ENCODE peak calls at places on chromosomes 5 and 9, in six cellular contexts. V is hepatocyte; O is adrenal gland; W is hepatic stellate cell; Y is naive thymus-derived CD8-positive, alpha-beta T cell; T is C1 segment of cervical spinal cord. F is an unnamed sample.

GRCh38 chr5:133952729-133953567 is 15.5 kb downstream of the C5orf15 start:
- DNase-seq in V (no peak), O (peak; percentile 75), W (peak; percentile 78), Y (no peak), T (no peak), F (no peak)

GRCh38 chr5:112986224-112986623 is 9.6 kb downstream of the DCP2 start:
- DNase-seq in O (no peak), T (no peak), W (no peak), V (no peak), Y (no peak), F (no peak)

GRCh38 chr5:140220698-140221064 is 45.7 kb downstream of the CYSTM1 start:
- DNase-seq in Y (no peak), W (no peak), O (peak; percentile 47), T (no peak), V (no peak), F (no peak)

GRCh38 chr9:108056083-108056804 is 566.7 kb upstream of the KLF4 start:
- DNase-seq in W (no peak), O (no peak), Y (no peak), V (no peak), T (no peak), F (peak; percentile 19)

GRCh38 chr5:139551490-139551889 is 9.6 kb upstream of the UBE2D2 start:
- DNase-seq in W (no peak), O (no peak), Y (no peak), T (no peak), V (no peak), F (no peak)

GRCh38 chr5:62780888-62781287 is 202.3 kb downstream of the LRRC70 start:
- DNase-seq in W (no peak), O (no peak), V (no peak), T (no peak), Y (no peak), F (no peak)

GRCh38 chr9:88799706-88800682 is 191.3 kb upstream of the S1PR3 start:
- DNase-seq in O (no peak), V (no peak), T (no peak), W (no peak), Y (no peak), F (no peak)

GRCh38 chr9:4038182-4038723 is 261.6 kb downstream of the GLIS3 start:
- DNase-seq in W (no peak), T (no peak), O (no peak), Y (no peak), V (peak; percentile 25), F (peak; percentile 75)

GRCh38 chr9:82488702-82489578 is 500.4 kb downstream of the SPATA31D1 start:
- DNase-seq in W (no peak), O (no peak), V (peak; percentile 41), Y (no peak), T (no peak), F (peak; percentile 93)

GRCh38 chr5:9604416-9604815 is 25.7 kb downstream of the TAS2R1 start:
- DNase-seq in T (no peak), V (no peak), Y (no peak), O (no peak), W (no peak), F (no peak)

GRCh38 chr5:54440456-54440893 is 15.0 kb upstream of the HSPB3 start:
- DNase-seq in O (no peak), W (no peak), T (no peak), Y (peak; percentile 39), V (no peak), F (no peak)

GRCh38 chr9:98575379-98576346 is 133.1 kb downstream of the GABBR2 start:
- DNase-seq in Y (no peak), T (no peak), W (peak; percentile 55), O (no peak), V (no peak), F (peak; percentile 22)

GRCh38 chr5:43301653-43302091 is 11.5 kb downstream of the HMGCS1 start:
- DNase-seq in Y (no peak), W (no peak), O (no peak), T (no peak), V (no peak), F (no peak)

GRCh38 chr9:121651295-121652036 is at the start of gene DAB2IP:
- DNase-seq in W (peak; percentile 38), T (no peak), V (peak; percentile 90), Y (no peak), O (peak; percentile 60), F (peak; percentile 94)

GRCh38 chr5:139407517-139407916 is 3.6 kb upstream of the SPATA24 start:
- DNase-seq in Y (no peak), O (no peak), T (no peak), W (no peak), V (no peak), F (peak; percentile 93)

GRCh38 chr5:11873587-11873986 is 30.7 kb downstream of the CTNND2 start:
- DNase-seq in W (no peak), Y (no peak), T (no peak), O (no peak), V (no peak), F (no peak)

GRCh38 chr9:96169488-96169887 is 132.5 kb downstream of the HSD17B3 start:
- DNase-seq in T (no peak), O (peak; percentile 27), Y (no peak), W (peak; percentile 42), V (peak; percentile 84), F (peak; percentile 69)

GRCh38 chr9:93952784-93953491 is 2.2 kb downstream of the BARX1 start:
- DNase-seq in V (peak; percentile 43), Y (no peak), W (no peak), O (no peak), T (no peak), F (no peak)

GRCh38 chr5:78979899-78980298 is 5.2 kb downstream of the ARSB start:
- DNase-seq in O (no peak), V (no peak), W (no peak), Y (no peak), T (no peak), F (no peak)

GRCh38 chr9:27714388-27714787 is 141.1 kb upstream of the C9orf72 start:
- DNase-seq in Y (no peak), W (no peak), T (no peak), V (no peak), O (no peak), F (peak; percentile 49)

GRCh38 chr9:129983891-129984290 is 59.1 kb downstream of the FNBP1 start:
- DNase-seq in W (no peak), Y (no peak), O (no peak), V (no peak), T (no peak), F (no peak)

GRCh38 chr9:95204710-95205109 is 112.8 kb downstream of the FANCC start:
- DNase-seq in W (no peak), O (no peak), T (no peak), Y (no peak), V (no peak), F (no peak)

GRCh38 chr9:131892162-131892707 is 152.4 kb upstream of the RAPGEF1 start:
- DNase-seq in Y (no peak), T (no peak), W (no peak), V (no peak), O (no peak), F (peak; percentile 78)

GRCh38 chr5:81752644-81752963 is 1.7 kb upstream of the SSBP2 start:
- DNase-seq in O (no peak), Y (no peak), V (no peak), T (no peak), W (no peak), F (no peak)

GRCh38 chr5:168015506-168015905 is 275.9 kb upstream of the WWC1 start:
- DNase-seq in O (no peak), Y (no peak), V (no peak), W (no peak), T (no peak), F (no peak)

GRCh38 chr9:28758346-28758745 is 1185.1 kb upstream of the C9orf72 start:
- DNase-seq in Y (no peak), V (no peak), O (no peak), W (no peak), T (no peak), F (no peak)

GRCh38 chr9:18608371-18608770 is 134.4 kb downstream of the ADAMTSL1 start:
- DNase-seq in W (no peak), T (no peak), O (no peak), Y (no peak), V (no peak), F (peak; percentile 34)

GRCh38 chr9:113602126-113603119 is 138.9 kb downstream of the RGS3 start:
- DNase-seq in T (no peak), Y (no peak), W (peak; percentile 94), O (peak; percentile 85), V (peak; percentile 84), F (peak; percentile 99)

GRCh38 chr9:120778758-120779157 is 14.5 kb downstream of the FBXW2 start:
- DNase-seq in T (no peak), V (no peak), Y (no peak), O (no peak), W (no peak), F (no peak)

GRCh38 chr9:121839726-121840500 is 188.5 kb downstream of the DAB2IP start:
- DNase-seq in V (no peak), T (no peak), O (no peak), Y (no peak), W (no peak), F (no peak)

GRCh38 chr9:93223241-93224180 is 39.6 kb downstream of the WNK2 start:
- DNase-seq in O (peak; percentile 13), Y (no peak), W (peak; percentile 83), T (no peak), V (peak; percentile 45), F (peak; percentile 88)

GRCh38 chr5:84382363-84383295 is 2.1 kb downstream of the EDIL3 start:
- DNase-seq in V (peak; percentile 71), Y (no peak), T (no peak), W (peak; percentile 31), O (peak; percentile 37), F (peak; percentile 95)

GRCh38 chr5:8807636-8808035 is 738.2 kb downstream of the SEMA5A start:
- DNase-seq in V (no peak), W (no peak), Y (no peak), T (no peak), O (no peak), F (no peak)

GRCh38 chr9:91589101-91589553 is 165.5 kb upstream of the NFIL3 start:
- DNase-seq in O (peak; percentile 44), W (no peak), V (peak; percentile 51), Y (no peak), T (no peak), F (no peak)

GRCh38 chr9:110714314-110714713 is 45.7 kb downstream of the MUSK start:
- DNase-seq in W (no peak), V (peak; percentile 18), T (no peak), O (no peak), Y (no peak), F (peak; percentile 5)

GRCh38 chr9:4269872-4270271 is 30.0 kb downstream of the GLIS3 start:
- DNase-seq in V (no peak), Y (no peak), T (no peak), W (no peak), O (no peak), F (no peak)

GRCh38 chr5:73311291-73312110 is 137.1 kb downstream of the FOXD1 start:
- DNase-seq in V (peak; percentile 63), O (peak; percentile 45), W (peak; percentile 82), T (no peak), Y (no peak), F (peak; percentile 40)